ENCODE peak calls at places on chromosomes 2 and 18, in five cellular contexts. I is A172, E is skeletal muscle cell, W is T follicular helper cell, T is SJSA1. H is an unnamed sample.

GRCh38 chr18:61199131-61199903 is 133.9 kb upstream of the CDH20 start:
- DNase-seq in I (no peak), E (peak), W (no peak), T (no peak), H (no peak)

GRCh38 chr2:159521272-159521671 is 95.1 kb downstream of the BAZ2B start:
- DNase-seq in I (no peak), E (no peak), W (no peak), T (no peak), H (no peak)

GRCh38 chr2:140589273-140589672 is 1541.5 kb downstream of the LRP1B start:
- DNase-seq in I (peak), E (no peak), W (no peak), T (no peak), H (no peak)

GRCh38 chr2:88738271-88738670 is 46.8 kb downstream of the RPIA start:
- DNase-seq in I (no peak), E (peak), W (no peak), T (no peak), H (no peak)

GRCh38 chr2:209673811-209674210 is 97.8 kb upstream of the UNC80 start:
- DNase-seq in I (no peak), E (no peak), W (no peak), T (no peak), H (no peak)

GRCh38 chr18:49630246-49630699 is 68.4 kb downstream of the LIPG start:
- DNase-seq in I (no peak), E (peak), W (no peak), T (no peak), H (no peak)

GRCh38 chr2:87403893-87404175 is 344.1 kb upstream of the PLGLB2 start:
- DNase-seq in I (no peak), E (no peak), W (no peak), T (no peak), H (no peak)

GRCh38 chr2:42353792-42354429 is 7.1 kb downstream of the COX7A2L start:
- DNase-seq in I (no peak), E (no peak), W (no peak), T (no peak), H (no peak)

GRCh38 chr2:226403360-226403759 is 396.3 kb downstream of the IRS1 start:
- DNase-seq in I (no peak), E (no peak), W (no peak), T (no peak), H (no peak)

GRCh38 chr18:63143246-63143847 is 176.2 kb downstream of the BCL2 start:
- DNase-seq in I (no peak), E (no peak), W (no peak), T (no peak), H (no peak)

GRCh38 chr2:194750926-194751325 is 906.1 kb upstream of the SLC39A10 start:
- DNase-seq in I (peak), E (peak), W (no peak), T (no peak), H (no peak)

GRCh38 chr2:189933911-189934399 is 128.6 kb downstream of the MSTN start:
- DNase-seq in I (peak), E (peak), W (no peak), T (no peak), H (no peak)